ENCODE peak calls at places on chromosome 4, in six cellular contexts. B is brain microvascular endothelial cell, C is WERI-Rb-1, L is kidney epithelial cell, W is ascending aorta, M is lower leg skin. G is an unnamed sample.

GRCh38 chr4:186807809-186808634 is 84.4 kb upstream of the FAT1 start:
- DNase-seq in C (no peak), M (no peak), L (no peak), B (no peak), W (no peak), G (peak)

GRCh38 chr4:7668282-7668681 is 233.6 kb upstream of the PSAPL1 start:
- DNase-seq in L (no peak), M (no peak), W (no peak), C (no peak), B (no peak), G (no peak)

GRCh38 chr4:114005569-114006442 is 26.4 kb upstream of the ARSJ start:
- DNase-seq in L (peak), B (peak), M (no peak), W (no peak), C (no peak), G (no peak)

GRCh38 chr4:6538111-6538510 is 36.9 kb upstream of the MAN2B2 start:
- DNase-seq in B (no peak), L (no peak), C (no peak), M (no peak), W (no peak), G (no peak)

GRCh38 chr4:54428940-54429339 is 199.8 kb downstream of the PDGFRA start:
- DNase-seq in L (no peak), C (no peak), M (no peak), B (no peak), W (no peak), G (no peak)

GRCh38 chr4:2446656-2447564 is 22.0 kb upstream of the RNF4 start:
- DNase-seq in W (no peak), L (no peak), M (no peak), B (no peak), C (no peak), G (no peak)

GRCh38 chr4:5710065-5710961 is 688 bp upstream of the EVC start:
- DNase-seq in W (no peak), M (no peak), B (peak), L (no peak), C (peak), G (no peak)

GRCh38 chr4:70651864-70652506 is 14.3 kb downstream of the JCHAIN start:
- DNase-seq in C (no peak), B (no peak), L (no peak), M (no peak), W (no peak), G (peak)

GRCh38 chr4:42359686-42360085 is 37.6 kb upstream of the SHISA3 start:
- DNase-seq in C (no peak), L (no peak), B (no peak), W (no peak), M (no peak), G (no peak)

GRCh38 chr4:138007572-138007971 is 234.6 kb downstream of the SLC7A11 start:
- DNase-seq in C (no peak), B (no peak), M (no peak), L (no peak), W (no peak), G (no peak)

GRCh38 chr4:90958256-90958895 is 831.2 kb downstream of the CCSER1 start:
- DNase-seq in C (no peak), L (peak), W (no peak), B (peak), M (no peak), G (no peak)

GRCh38 chr4:23877758-23878229 is 12.1 kb downstream of the PPARGC1A start:
- DNase-seq in C (no peak), M (no peak), W (no peak), L (no peak), B (peak), G (no peak)

GRCh38 chr4:70505152-70505748 is 13.1 kb upstream of the AMTN start:
- DNase-seq in C (peak), L (no peak), B (peak), W (no peak), M (no peak), G (peak)

GRCh38 chr4:86543560-86544312 is 50.4 kb upstream of the PTPN13 start:
- DNase-seq in M (no peak), L (peak), W (no peak), C (no peak), B (peak), G (no peak)

GRCh38 chr4:15913631-15913970 is 24.9 kb downstream of the FGFBP1 start:
- DNase-seq in W (no peak), B (peak), L (peak), C (no peak), M (no peak), G (peak)

GRCh38 chr4:98421106-98421505 is 159.9 kb downstream of the RAP1GDS1 start:
- DNase-seq in W (no peak), L (peak), B (peak), C (no peak), M (no peak), G (peak)

GRCh38 chr4:101252721-101253120 is 94.6 kb downstream of the PPP3CA start:
- DNase-seq in L (no peak), M (no peak), W (no peak), C (no peak), B (no peak), G (no peak)

GRCh38 chr4:159283697-159284492 is 181.0 kb downstream of the RAPGEF2 start:
- DNase-seq in M (no peak), B (peak), L (peak), W (no peak), C (no peak), G (no peak)

GRCh38 chr4:144683516-144683915 is 37.6 kb downstream of the HHIP start:
- DNase-seq in W (no peak), C (no peak), L (no peak), M (no peak), B (no peak), G (no peak)

GRCh38 chr4:88630756-88631155 is 38.5 kb downstream of the HERC3 start:
- DNase-seq in B (peak), W (no peak), C (no peak), L (no peak), M (no peak), G (no peak)

GRCh38 chr4:103719320-103720204 is at the start of gene TACR3:
- DNase-seq in B (no peak), W (no peak), L (no peak), M (no peak), C (no peak), G (no peak)

GRCh38 chr4:1346781-1347409 is at the start of gene UVSSA:
- DNase-seq in M (peak), L (peak), B (peak), C (peak), W (peak), G (peak)

GRCh38 chr4:142567199-142567598 is 278.9 kb downstream of the INPP4B start:
- DNase-seq in C (no peak), B (no peak), L (no peak), W (no peak), M (no peak), G (no peak)

GRCh38 chr4:30770049-30770549 is 49.9 kb downstream of the PCDH7 start:
- DNase-seq in B (no peak), L (peak), M (no peak), W (no peak), C (no peak), G (peak)

GRCh38 chr4:7425591-7426468 is 8.9 kb downstream of the PSAPL1 start:
- DNase-seq in L (no peak), W (peak), M (no peak), B (no peak), C (peak), G (no peak)

GRCh38 chr4:968621-969394 is 4.6 kb downstream of the DGKQ start:
- DNase-seq in W (no peak), L (no peak), M (no peak), C (no peak), B (no peak), G (no peak)

GRCh38 chr4:107006218-107006617 is 29.9 kb downstream of the DKK2 start:
- DNase-seq in M (no peak), W (no peak), L (no peak), C (no peak), B (no peak), G (no peak)

GRCh38 chr4:106583567-106583966 is 215.0 kb upstream of the GIMD1 start:
- DNase-seq in W (no peak), L (peak), B (peak), C (no peak), M (no peak), G (peak)

GRCh38 chr4:109764785-109765419 is 35.0 kb upstream of the PLA2G12A start:
- DNase-seq in M (no peak), B (no peak), L (no peak), C (no peak), W (no peak), G (no peak)

GRCh38 chr4:108774809-108775530 is 12.1 kb upstream of the ETNPPL start:
- DNase-seq in C (no peak), W (no peak), B (no peak), L (no peak), M (no peak), G (no peak)

GRCh38 chr4:6907658-6908191 is 1.9 kb upstream of the TBC1D14 start:
- DNase-seq in M (no peak), L (no peak), W (no peak), C (peak), B (no peak), G (no peak)

GRCh38 chr4:10281996-10282395 is 165.4 kb upstream of the WDR1 start:
- DNase-seq in B (peak), L (no peak), C (no peak), W (no peak), M (no peak), G (no peak)

GRCh38 chr4:123649644-123650356 is 253.2 kb downstream of the SPRY1 start:
- DNase-seq in B (peak), W (no peak), M (peak), L (no peak), C (peak), G (peak)

DNA sequence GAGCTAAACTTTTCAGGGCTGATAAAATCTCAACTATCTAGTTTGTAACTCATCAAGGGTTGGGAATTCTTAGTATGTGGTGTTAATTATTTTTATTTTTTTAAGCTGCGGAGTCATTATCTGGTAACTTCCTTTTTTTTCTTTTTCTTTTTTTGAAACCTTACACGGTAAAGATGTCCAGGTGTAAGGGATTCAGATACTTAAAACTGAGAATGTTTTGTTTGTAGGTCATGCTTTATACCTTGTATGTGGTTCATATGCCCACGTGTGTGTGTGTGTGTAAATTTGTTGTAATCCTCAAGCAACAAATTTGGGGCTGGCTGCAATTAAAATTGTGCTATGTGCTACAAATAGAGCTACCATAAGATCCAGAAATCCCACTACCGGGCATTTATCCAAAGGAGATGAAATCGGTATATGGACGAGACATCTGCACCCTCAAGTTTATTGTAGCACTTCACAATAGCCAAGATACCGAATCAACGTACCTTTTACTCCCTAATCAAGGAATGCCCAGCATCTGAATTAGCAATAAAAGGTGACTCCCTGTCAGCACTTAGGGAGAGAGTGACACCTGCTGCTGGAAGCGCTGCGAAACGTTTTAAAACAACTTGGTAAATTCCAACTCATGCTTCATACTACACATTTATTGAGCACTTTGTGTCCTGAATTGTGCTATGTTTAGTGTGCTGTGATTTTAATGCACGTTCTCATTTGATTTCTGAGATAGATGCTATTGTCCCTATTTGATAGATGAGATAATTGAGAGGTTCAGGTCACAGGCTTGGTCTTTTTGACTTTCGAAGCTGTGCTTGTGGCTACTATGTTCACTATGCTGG is 16.1 kb downstream of the MSMO1 start:
- DNase-seq in L (no peak), W (no peak), M (no peak), B (no peak), C (no peak), G (no peak)
- TF ChIP-seq CTCF in L (peak), W (no peak), M (no peak), B (peak), C (peak), G (peak)

GRCh38 chr4:48016141-48017107 is at the start of the genes CNGA1 and NIPAL1:
- DNase-seq in M (peak), L (peak), W (no peak), C (peak), B (peak), G (no peak)
- H3K4me3 ChIP-seq in M (peak), L (peak), W (peak), C (peak), B (peak), G (peak)

DNA sequence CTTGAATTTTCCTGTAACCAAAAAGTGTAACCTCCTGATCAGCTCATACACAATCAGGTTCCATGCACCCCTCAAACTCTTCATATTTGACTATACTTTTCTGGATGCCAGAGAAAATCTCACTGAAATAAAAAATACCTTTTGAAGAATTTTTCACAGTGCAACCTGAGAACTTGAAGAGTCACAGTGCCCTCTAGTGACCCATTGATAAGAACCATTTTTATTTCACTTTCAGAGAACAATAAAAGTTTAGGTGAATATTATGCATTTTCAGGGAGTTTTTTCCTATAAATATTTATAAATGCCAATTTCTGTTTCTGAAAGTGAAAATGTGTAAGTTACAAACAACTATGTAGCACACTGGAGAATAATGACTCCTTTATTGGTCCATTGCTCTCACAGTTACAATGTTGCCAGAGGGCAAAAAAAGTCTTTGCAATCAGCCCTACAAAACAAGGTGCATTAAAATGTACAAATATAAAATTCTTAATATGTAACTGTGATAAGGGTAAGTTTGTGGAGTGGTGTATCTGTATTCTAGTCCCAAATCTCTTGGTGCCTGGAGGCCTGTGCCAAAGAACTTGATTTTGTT is 153.6 kb upstream of the INTU start:
- DNase-seq in M (no peak), L (no peak), W (no peak), C (no peak), B (peak), G (no peak)
- TF ChIP-seq CTCF in M (no peak), L (peak), W (peak), C (peak), B (peak), G (peak)

GRCh38 chr4:40672528-40673522 is 43.2 kb upstream of the RBM47 start:
- DNase-seq in W (no peak), L (peak), M (no peak), B (peak), C (peak), G (peak)
- H3K4me3 ChIP-seq in W (no peak), L (no peak), M (no peak), B (no peak), C (no peak), G (no peak)

GRCh38 chr4:76626686-76627465 is 191.8 kb downstream of the SHROOM3 start:
- DNase-seq in C (no peak), W (no peak), L (no peak), B (peak), M (no peak), G (no peak)
- TF ChIP-seq CTCF in C (peak), W (no peak), L (peak), B (peak), M (no peak), G (peak)

DNA sequence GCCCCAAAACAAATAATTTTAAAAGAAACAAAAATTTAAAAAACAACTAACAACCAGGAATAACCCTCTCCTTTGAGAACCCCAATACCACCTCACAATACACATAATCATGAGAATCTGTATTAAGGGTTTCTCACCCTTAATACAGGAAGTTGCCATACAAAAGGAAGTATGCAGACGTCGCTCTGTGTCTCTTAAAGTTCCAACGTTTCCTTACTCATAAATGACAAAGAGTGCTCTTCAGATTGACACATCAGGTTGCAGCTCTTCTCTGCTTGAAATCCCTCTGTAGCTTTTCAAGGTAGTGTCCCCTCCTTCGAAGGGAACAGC is 73.9 kb upstream of the IRF2 start:
- DNase-seq in C (no peak), W (no peak), B (no peak), L (no peak), M (no peak), G (no peak)
- H3K4me3 ChIP-seq in C (no peak), W (no peak), B (no peak), L (no peak), M (no peak), G (no peak)

DNA sequence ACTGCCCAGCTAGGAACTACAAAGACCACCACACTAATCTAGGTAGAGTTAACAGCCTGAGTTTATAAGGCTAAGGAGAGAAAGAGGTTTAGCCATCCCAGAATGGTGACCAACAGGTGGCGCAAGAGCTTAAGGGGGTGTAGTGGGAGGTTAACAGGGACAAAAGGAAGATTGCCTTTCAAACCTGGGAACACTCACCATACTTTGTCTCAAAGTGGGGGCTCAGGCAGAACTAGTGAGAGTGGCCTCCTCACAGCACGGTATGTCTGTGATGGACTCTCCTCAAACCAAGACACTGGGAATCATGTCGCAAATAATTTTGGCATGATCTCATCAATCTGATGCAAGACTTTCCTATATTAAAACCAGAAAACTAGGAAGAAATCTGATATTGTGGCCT is 23.4 kb downstream of the CCNI start:
- DNase-seq in B (peak), W (no peak), M (no peak), L (no peak), C (peak), G (no peak)
- TF ChIP-seq CTCF in B (peak), W (no peak), M (no peak), L (peak), C (peak), G (peak)

GRCh38 chr4:48686369-48686768 is 93.7 kb downstream of the FRYL start:
- DNase-seq in W (no peak), M (no peak), B (no peak), C (no peak), L (no peak), G (no peak)

GRCh38 chr4:48683784-48684666 is 96.1 kb downstream of the FRYL start:
- DNase-seq in L (no peak), M (no peak), C (no peak), B (no peak), W (no peak), G (no peak)

GRCh38 chr4:48681856-48682255 is 98.2 kb downstream of the FRYL start:
- DNase-seq in M (no peak), C (no peak), L (no peak), W (no peak), B (no peak), G (no peak)

GRCh38 chr4:48680848-48681568 is 99.1 kb downstream of the FRYL start:
- DNase-seq in L (no peak), W (no peak), M (no peak), C (no peak), B (no peak), G (no peak)
- H3K4me3 ChIP-seq in L (no peak), W (no peak), M (no peak), C (no peak), B (no peak), G (no peak)

GRCh38 chr4:83034630-83035494 is at the start of gene COPS4:
- DNase-seq in C (peak), W (peak), M (peak), B (peak), L (peak), G (peak)
- TF ChIP-seq CTCF in C (no peak), W (peak), M (no peak), B (peak), L (peak), G (peak)

DNA sequence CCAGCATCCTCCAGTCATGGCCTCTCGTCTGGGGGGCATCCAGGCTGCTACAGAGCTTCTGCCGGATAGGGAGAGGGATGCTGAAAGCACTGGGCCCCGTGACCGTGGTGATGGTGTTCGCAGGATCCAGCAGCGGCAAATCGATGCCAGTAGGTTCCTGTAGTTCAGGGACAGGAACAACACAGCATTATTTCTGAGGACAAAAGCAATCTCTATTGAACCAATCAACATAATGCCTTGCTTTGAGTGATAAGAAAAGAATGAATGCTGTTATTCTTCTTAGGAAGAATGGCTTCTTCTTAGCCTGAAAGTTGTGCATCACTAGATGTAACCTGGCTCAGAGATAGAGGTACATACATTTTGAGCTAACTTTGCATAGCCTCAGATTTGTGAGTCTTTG is 378.6 kb downstream of the UNC5C start:
- DNase-seq in B (no peak), C (no peak), M (no peak), L (no peak), W (no peak), G (no peak)
- H3K4me3 ChIP-seq in B (no peak), C (no peak), M (no peak), L (no peak), W (no peak), G (no peak)